ENCODE peak calls at places on chromosomes 12 and 14, in six cellular contexts. B, I, O, F, N and V are unnamed samples.

GRCh38 chr12:122137229-122137628 is 36.8 kb downstream of the IL31 start:
- DNase-seq in N (no peak), I (peak), B (no peak), O (no peak), F (no peak), V (no peak)

GRCh38 chr12:131817241-131817640 is 11.0 kb upstream of the MMP17 start:
- DNase-seq in F (peak), O (no peak), N (no peak), B (no peak), I (no peak), V (no peak)

GRCh38 chr14:74577247-74577947 is 34.6 kb downstream of the LTBP2 start:
- DNase-seq in I (no peak), B (no peak), F (no peak), N (no peak), O (no peak), V (peak)

GRCh38 chr14:68781161-68782021 is 11.5 kb downstream of the ZFP36L1 start:
- DNase-seq in I (no peak), B (peak), O (no peak), N (no peak), F (peak), V (no peak)

GRCh38 chr14:102026934-102027333 is 59.9 kb downstream of the HSP90AA1 start:
- DNase-seq in I (no peak), F (no peak), O (no peak), N (peak), B (no peak), V (no peak)

GRCh38 chr14:104166698-104167097 is 28.3 kb downstream of the KIF26A start:
- DNase-seq in O (no peak), I (no peak), F (no peak), N (no peak), B (no peak), V (no peak)

GRCh38 chr12:7638064-7638763 is 27.5 kb downstream of the APOBEC1 start:
- DNase-seq in B (no peak), O (no peak), N (no peak), I (peak), F (no peak), V (peak)

GRCh38 chr12:105214141-105214540 is 21.8 kb downstream of the APPL2 start:
- DNase-seq in B (no peak), F (no peak), I (no peak), O (no peak), N (no peak), V (peak)

GRCh38 chr14:51069065-51069464 is 25.8 kb downstream of the TRIM9 start:
- DNase-seq in N (no peak), O (no peak), F (no peak), I (no peak), B (no peak), V (peak)

GRCh38 chr14:73058923-73059311 is 583 bp downstream of the RBM25 start:
- DNase-seq in F (no peak), B (no peak), I (peak), N (peak), O (no peak), V (peak)

GRCh38 chr14:54106802-54107377 is 150.3 kb upstream of the BMP4 start:
- DNase-seq in I (no peak), O (no peak), B (no peak), F (no peak), N (peak), V (no peak)